ENCODE peak calls at places on chromosomes 7 and 10, in four cellular contexts. E, V, H and D are unnamed samples.
A peak's percentile ranks its signal among the peaks of the same experiment; 100 is the strongest.

GRCh38 chr10:99875473-99875872 is 93.0 kb downstream of the ABCC2 start:
- DNase-seq in V (no peak), E (no peak), H (no peak), D (no peak)

GRCh38 chr10:42519079-42519478 is 119.3 kb downstream of the ZNF33B start:
- DNase-seq in V (no peak), E (no peak), H (no peak), D (no peak)

GRCh38 chr7:27389508-27389907 is 146.9 kb downstream of the EVX1 start:
- DNase-seq in V (no peak), E (no peak), H (no peak), D (no peak)

GRCh38 chr10:3635697-3636096 is 149.3 kb downstream of the KLF6 start:
- DNase-seq in H (no peak), V (no peak), E (no peak), D (no peak)

GRCh38 chr10:86662186-86663045 is 5.9 kb upstream of the LDB3 start:
- DNase-seq in V (no peak), E (no peak), H (no peak), D (no peak)

GRCh38 chr10:55220975-55221374 is 419.9 kb upstream of the PCDH15 start:
- DNase-seq in E (no peak), H (no peak), V (no peak), D (no peak)

GRCh38 chr7:135707570-135707966 is 20.4 kb downstream of the SLC13A4 start:
- DNase-seq in H (no peak), E (no peak), V (no peak), D (no peak)

GRCh38 chr10:124149681-124150080 is 56.3 kb upstream of the CHST15 start:
- DNase-seq in E (no peak), H (no peak), V (no peak), D (peak; percentile 33)

GRCh38 chr10:22322663-22323160 is 1.8 kb downstream of the BMI1 start:
- DNase-seq in H (no peak), E (no peak), V (no peak), D (no peak)

GRCh38 chr7:18610331-18610948 is 114.9 kb downstream of the HDAC9 start:
- DNase-seq in V (peak; percentile 27), H (no peak), E (peak; percentile 3), D (no peak)

GRCh38 chr7:33733865-33734650 is 171.3 kb upstream of the BMPER start:
- DNase-seq in V (no peak), H (no peak), E (no peak), D (no peak)

GRCh38 chr7:130286881-130287280 is 6.1 kb upstream of the CPA4 start:
- DNase-seq in V (no peak), E (no peak), H (no peak), D (no peak)
- TF ChIP-seq HDAC6 in V (no peak), E (no peak), H (no peak), D (no peak)

GRCh38 chr10:5518143-5518542 is 6.6 kb upstream of the CALML3 start:
- DNase-seq in E (no peak), V (peak; percentile 84), H (no peak), D (no peak)
- TF ChIP-seq HDAC6 in E (no peak), V (no peak), H (no peak), D (no peak)

GRCh38 chr7:158272091-158272490 is 315.5 kb downstream of the PTPRN2 start:
- DNase-seq in V (no peak), H (no peak), E (no peak), D (no peak)

GRCh38 chr7:158271646-158272045 is 316.0 kb downstream of the PTPRN2 start:
- DNase-seq in E (no peak), V (no peak), H (no peak), D (no peak)

GRCh38 chr7:158272509-158273137 is 315.0 kb downstream of the PTPRN2 start:
- DNase-seq in E (no peak), H (no peak), V (no peak), D (no peak)

GRCh38 chr7:158274404-158274811 is 313.2 kb downstream of the PTPRN2 start:
- DNase-seq in H (no peak), E (no peak), V (no peak), D (no peak)

GRCh38 chr7:158273138-158273651 is 314.4 kb downstream of the PTPRN2 start:
- DNase-seq in H (no peak), V (no peak), E (no peak), D (no peak)
- TF ChIP-seq HDAC6 in H (no peak), V (no peak), E (no peak), D (no peak)

GRCh38 chr7:143960813-143961610 is 6.4 kb downstream of the OR2F1 start:
- DNase-seq in E (no peak), H (no peak), V (no peak), D (no peak)

GRCh38 chr7:143967398-143967797 is 12.8 kb downstream of the OR2F1 start:
- DNase-seq in H (no peak), V (no peak), E (no peak), D (no peak)

GRCh38 chr7:143965280-143965679 is 10.6 kb downstream of the OR2F1 start:
- DNase-seq in V (peak; percentile 6), H (no peak), E (no peak), D (no peak)
- TF ChIP-seq HDAC6 in V (no peak), H (no peak), E (no peak), D (no peak)